ENCODE peak calls at places on chromosome 12, in seven cellular contexts. V is AG04449; K is T-helper 1 cell; W is activated CD8-positive, alpha-beta T cell treated with anti-CD3 and anti-CD28 coated beads, Interleukin-2, amount 10 ng/mL, durations not matched to agents 7 days and 5 days; D is RWPE1; A is stimulated activated CD8-positive, alpha-beta memory T cell treated with anti-CD3 and anti-CD28 coated beads, Interleukin-12 subunit alpha, Interleukin-12 subunit beta, amount 100 ng/mL, for 4 hours; X is activated naive CD8-positive, alpha-beta T cell treated with anti-CD3 and anti-CD28 coated beads, Interleukin-2, amount 50 U/mL, for 24 hours. B is an unnamed sample.

GRCh38 chr12:80400591-80400991 is 43.4 kb upstream of the PTPRQ start:
- DNase-seq in V (no peak), K (no peak), W (no peak), D (no peak), A (no peak), X (no peak), B (no peak)

GRCh38 chr12:104458645-104459555 is 2.2 kb downstream of the CHST11 start:
- DNase-seq in V (no peak), K (no peak), W (peak; percentile 40), D (peak; percentile 22), A (no peak), X (no peak), B (no peak)

GRCh38 chr12:22357531-22357930 is 23.0 kb upstream of the ST8SIA1 start:
- DNase-seq in V (no peak), K (no peak), W (no peak), D (no peak), A (no peak), X (no peak), B (no peak)

GRCh38 chr12:57456145-57456700 is 1.1 kb downstream of the INHBE start:
- DNase-seq in V (no peak), K (peak; percentile 33), W (peak; percentile 75), D (no peak), A (no peak), X (peak; percentile 63), B (no peak)

GRCh38 chr12:45914090-45914489 is 76.3 kb downstream of the SCAF11 start:
- DNase-seq in V (peak; percentile 68), K (no peak), W (no peak), D (peak; percentile 38), A (no peak), X (no peak), B (no peak)

GRCh38 chr12:46677749-46678148 is 148.0 kb downstream of the SLC38A4 start:
- DNase-seq in V (no peak), K (no peak), W (no peak), D (peak; percentile 52), A (no peak), X (no peak), B (no peak)

GRCh38 chr12:71731439-71732356 is 23.0 kb upstream of the RAB21 start:
- DNase-seq in V (peak; percentile 38), K (no peak), W (no peak), D (no peak), A (no peak), X (no peak), B (no peak)

GRCh38 chr12:105955976-105956375 is 182.8 kb downstream of the NUAK1 start:
- DNase-seq in V (no peak), K (no peak), W (no peak), D (no peak), A (no peak), X (no peak), B (no peak)

GRCh38 chr12:9347328-9348127 is 139.3 kb upstream of the PZP start:
- DNase-seq in V (no peak), K (no peak), W (no peak), D (peak; percentile 67), A (no peak), X (peak; percentile 27), B (no peak)

GRCh38 chr12:22625671-22626251 is 790 bp downstream of the ETNK1 start:
- DNase-seq in V (no peak), K (peak; percentile 23), W (peak; percentile 40), D (peak; percentile 20), A (peak; percentile 3), X (peak; percentile 34), B (peak; percentile 18)